ENCODE peak calls at places on chromosomes 12 and 14, in four cellular contexts. P is stomach, W is PC-9, Z is ovary. E is an unnamed sample.

GRCh38 chr14:51776102-51776894 is 84.1 kb upstream of the GNG2 start:
- DNase-seq in P (no peak), W (peak; percentile 74), Z (peak; percentile 57), E (peak; percentile 15)

GRCh38 chr12:69509308-69509736 is 39.1 kb downstream of the FRS2 start:
- DNase-seq in W (no peak), Z (no peak), P (no peak), E (no peak)

GRCh38 chr12:57039016-57039798 is 10.7 kb downstream of the MYO1A start:
- DNase-seq in P (no peak), W (no peak), Z (no peak), E (no peak)

GRCh38 chr12:15629761-15630160 is 159.4 kb downstream of the EPS8 start:
- DNase-seq in W (no peak), P (no peak), Z (no peak), E (no peak)

GRCh38 chr12:91551927-91552326 is 369.3 kb upstream of the DCN start:
- DNase-seq in P (no peak), W (no peak), Z (no peak), E (no peak)

GRCh38 chr12:54159140-54159539 is 29.6 kb downstream of the SMUG1 start:
- DNase-seq in W (no peak), Z (no peak), P (peak; percentile 57), E (peak; percentile 65)

GRCh38 chr14:94501588-94502516 is 7.4 kb downstream of the SERPINA12 start:
- DNase-seq in Z (no peak), W (no peak), P (no peak), E (no peak)

GRCh38 chr14:34072401-34072800 is 121.5 kb upstream of the EGLN3 start:
- DNase-seq in W (no peak), P (no peak), Z (no peak), E (no peak)

GRCh38 chr12:68877583-68877982 is 55.4 kb downstream of the CPM start:
- DNase-seq in W (no peak), Z (no peak), P (no peak), E (no peak)

GRCh38 chr14:103762011-103762410 is 46.4 kb downstream of the ZFYVE21 start:
- DNase-seq in Z (no peak), W (no peak), P (no peak), E (no peak)

GRCh38 chr14:68977741-68978549 is 1.2 kb downstream of the ACTN1 start:
- DNase-seq in W (peak; percentile 86), P (peak; percentile 44), Z (peak; percentile 76), E (no peak)

GRCh38 chr12:27285395-27285794 is 41.3 kb downstream of the STK38L start:
- DNase-seq in W (no peak), P (no peak), Z (no peak), E (no peak)

GRCh38 chr14:101405171-101405883 is 156.0 kb upstream of the DIO3 start:
- DNase-seq in W (peak; percentile 89), P (peak; percentile 37), Z (peak; percentile 78), E (no peak)

GRCh38 chr14:96264850-96265249 is 8.8 kb downstream of the BDKRB1 start:
- DNase-seq in P (no peak), W (no peak), Z (no peak), E (no peak)

GRCh38 chr12:130495156-130495555 is 157.5 kb downstream of the PIWIL1 start:
- DNase-seq in W (no peak), P (no peak), Z (no peak), E (no peak)

GRCh38 chr12:46562625-46563228 is 190.2 kb upstream of the SLC38A2 start:
- DNase-seq in W (peak; percentile 82), P (no peak), Z (no peak), E (no peak)

GRCh38 chr12:113961921-113962710 is 4.0 kb downstream of the RBM19 start:
- DNase-seq in P (no peak), Z (no peak), W (no peak), E (peak; percentile 35)

GRCh38 chr12:93020225-93020997 is 91.3 kb upstream of the EEA1 start:
- DNase-seq in P (peak; percentile 85), W (peak; percentile 87), Z (peak; percentile 51), E (no peak)

GRCh38 chr12:13250416-13250815 is 53.9 kb downstream of the EMP1 start:
- DNase-seq in P (no peak), W (peak; percentile 85), Z (no peak), E (no peak)

GRCh38 chr14:104696671-104697316 is 7.4 kb downstream of the INF2 start:
- DNase-seq in Z (no peak), P (no peak), W (no peak), E (no peak)

GRCh38 chr12:82314406-82314892 is 43.7 kb downstream of the CCDC59 start:
- DNase-seq in Z (no peak), W (no peak), P (peak; percentile 68), E (no peak)
- H3K36me3 ChIP-seq in Z (no peaks in the 10 kb centered on the region), W (no peaks in the 10 kb centered on the region), P (no peaks in the 10 kb centered on the region), E (no peaks in the 10 kb centered on the region)

GRCh38 chr12:117240356-117240755 is 50.1 kb upstream of the FBXO21 start:
- DNase-seq in Z (no peak), P (no peak), W (no peak), E (no peak)

GRCh38 chr12:117231750-117232149 is 41.5 kb upstream of the FBXO21 start:
- DNase-seq in W (no peak), Z (no peak), P (no peak), E (no peak)

GRCh38 chr12:117234441-117234840 is 44.2 kb upstream of the FBXO21 start:
- DNase-seq in Z (no peak), P (no peak), W (no peak), E (no peak)

GRCh38 chr12:117235261-117235660 is 45.0 kb upstream of the FBXO21 start:
- DNase-seq in W (no peak), Z (no peak), P (no peak), E (no peak)

GRCh38 chr12:117236456-117237001 is 46.3 kb upstream of the FBXO21 start:
- DNase-seq in P (peak; percentile 85), W (peak; percentile 53), Z (peak; percentile 38), E (peak; percentile 45)
- TF ChIP-seq CTCF in P (no peak), W (peak; percentile 88), Z (no peak), E (peak; percentile 95)

GRCh38 chr12:119988788-119989618 is at the start of gene BICDL1:
- DNase-seq in Z (peak; percentile 19), W (peak; percentile 82), P (peak; percentile 97), E (peak; percentile 99)
- H3K4me3 ChIP-seq in Z (peak within 1 kb of the TSS; percentile 39), W (peak within 1 kb of the TSS; percentile 68), P (peak within 1 kb of the TSS; percentile 70), E (peak within 1 kb of the TSS; percentile 75)

GRCh38 chr12:45419317-45419716 is 203.4 kb downstream of the ANO6 start:
- DNase-seq in Z (no peak), W (no peak), P (no peak), E (peak; percentile 10)
- H3K36me3 ChIP-seq in Z (no peaks in the 10 kb centered on the region), W (peaks cover 24% of the 10 kb centered on the region), P (peaks cover 71% of the 10 kb centered on the region), E (no peaks in the 10 kb centered on the region)

DNA sequence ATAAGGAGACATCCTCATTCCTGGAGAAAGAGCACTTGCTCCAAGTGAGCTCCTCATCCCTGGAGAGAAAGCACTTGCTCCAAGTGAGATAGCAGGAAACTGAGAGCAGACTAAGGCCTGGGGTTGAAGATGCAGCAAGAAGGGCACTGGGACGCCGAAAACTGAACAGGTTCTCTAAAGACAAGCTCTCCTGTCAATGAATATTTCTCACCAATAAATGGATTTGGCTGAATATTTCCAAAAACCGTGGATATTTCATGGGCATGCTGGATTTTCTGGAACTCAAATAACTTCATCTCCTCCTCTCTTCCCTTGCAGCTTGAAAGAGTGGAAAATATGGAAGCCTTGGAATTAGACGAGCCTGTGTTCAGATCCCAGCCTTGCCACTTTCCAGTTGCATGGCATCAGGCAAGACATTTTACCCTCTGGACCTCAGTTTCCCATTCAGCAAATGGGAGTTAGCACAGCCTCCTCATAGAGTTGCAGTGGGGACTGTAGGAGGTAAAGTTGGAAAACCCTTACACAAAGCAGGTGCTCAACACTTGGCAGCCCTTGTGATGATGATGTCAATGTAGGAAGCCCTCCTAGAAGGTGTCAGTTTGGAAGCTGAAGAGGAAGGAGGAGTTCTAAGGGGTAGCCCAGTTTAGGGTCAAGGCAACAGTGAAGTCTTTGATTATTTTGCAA is 4.4 kb upstream of the KRT76 start:
- DNase-seq in Z (no peak), P (no peak), W (no peak), E (no peak)
- TF ChIP-seq CTCF in Z (no peak), P (no peak), W (no peak), E (no peak)

GRCh38 chr12:21529456-21529855 is 3.4 kb downstream of the SPX start:
- DNase-seq in W (no peak), Z (no peak), P (peak; percentile 29), E (no peak)

GRCh38 chr12:21527451-21528180 is 1.5 kb downstream of the SPX start:
- DNase-seq in W (no peak), Z (no peak), P (peak; percentile 56), E (peak; percentile 64)

GRCh38 chr12:21528953-21529352 is 2.9 kb downstream of the SPX start:
- DNase-seq in W (no peak), P (peak; percentile 29), Z (no peak), E (no peak)

GRCh38 chr12:21526053-21526452 is at the start of gene SPX:
- DNase-seq in P (no peak), W (peak; percentile 61), Z (no peak), E (no peak)

DNA sequence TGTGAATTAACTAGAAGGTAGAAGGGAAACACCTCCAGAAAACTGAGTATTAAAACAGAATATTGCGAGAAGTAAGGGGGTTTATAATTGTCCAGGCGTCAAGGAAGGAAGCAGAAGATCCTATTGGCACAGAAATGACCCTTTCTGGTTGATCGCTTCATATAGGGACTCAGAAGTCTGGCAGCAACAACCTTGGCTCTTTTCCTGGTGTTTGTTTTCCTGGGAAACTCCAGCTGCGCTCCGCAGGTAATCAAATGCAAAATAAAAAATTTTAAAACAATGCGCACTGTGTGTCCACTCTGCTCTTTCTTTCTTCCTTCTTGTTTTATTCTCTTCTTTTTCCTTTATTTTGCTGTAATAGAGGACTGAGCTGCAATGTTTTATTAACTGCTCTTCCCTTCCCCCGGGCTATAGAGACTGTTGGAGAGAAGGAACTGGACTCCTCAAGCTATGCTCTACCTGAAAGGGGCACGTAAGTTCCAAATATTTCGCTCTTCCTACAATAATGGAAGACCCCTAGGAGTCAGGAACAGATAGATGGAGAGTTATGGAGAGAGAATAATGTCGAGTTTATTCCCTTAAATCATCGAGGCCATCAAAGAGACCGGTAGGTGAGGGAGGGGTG is 737 bp downstream of the SPX start:
- DNase-seq in W (no peak), P (no peak), Z (no peak), E (no peak)
- H3K4me3 ChIP-seq in W (peak overlapping the region; percentile 50), P (peak overlapping the region; percentile 64), Z (no peak overlapping the region), E (peak overlapping the region; percentile 76)

E was measured in GM06990.